ENCODE peak calls at places on chromosomes 11 and 22, in seven cellular contexts. J is K562, N is HCT116, F is SK-N-SH, O is H1, W is HepG2, B is GM12878. E is an unnamed sample.

GRCh38 chr11:93160808-93161207 is 37.0 kb downstream of the SLC36A4 start:
- DNase-seq in J (no peak), B (no peak), F (no peak), W (no peak), O (no peak), N (no peak), E (no peak)

GRCh38 chr11:113087716-113088115 is 126.5 kb downstream of the NCAM1 start:
- DNase-seq in W (no peak), O (peak; percentile 41), F (no peak), B (no peak), N (no peak), J (no peak), E (no peak)

GRCh38 chr22:24510694-24511625 is 15.8 kb downstream of the UPB1 start:
- DNase-seq in N (no peak), B (no peak), F (no peak), J (peak; percentile 18), W (peak; percentile 51), O (no peak), E (no peak)

GRCh38 chr11:64263947-64264317 is 12.6 kb downstream of the PLCB3 start:
- DNase-seq in B (no peak), N (no peak), J (no peak), F (no peak), O (no peak), W (no peak), E (no peak)

GRCh38 chr22:45812910-45813309 is 141.3 kb downstream of the ATXN10 start:
- DNase-seq in W (no peak), N (no peak), B (no peak), O (no peak), J (no peak), F (no peak), E (no peak)

GRCh38 chr22:32311551-32312071 is 46.1 kb upstream of the RFPL3 start:
- DNase-seq in N (no peak), B (no peak), W (no peak), O (no peak), J (no peak), F (no peak), E (no peak)

GRCh38 chr11:1041936-1042608 is 5.6 kb upstream of the MUC6 start:
- DNase-seq in W (peak; percentile 35), F (peak; percentile 67), J (peak; percentile 59), N (no peak), B (no peak), O (no peak), E (no peak)

GRCh38 chr11:73157141-73158010 is 15.3 kb upstream of the FCHSD2 start:
- DNase-seq in N (no peak), O (no peak), J (no peak), F (peak; percentile 21), W (peak; percentile 59), B (no peak), E (no peak)

GRCh38 chr22:44405661-44406060 is 92.4 kb downstream of the RTL6 start:
- DNase-seq in N (no peak), J (no peak), F (no peak), W (no peak), B (no peak), O (no peak), E (no peak)

GRCh38 chr11:73555615-73556014 is 42.3 kb downstream of the FAM168A start:
- DNase-seq in B (no peak), O (no peak), W (no peak), J (no peak), F (no peak), N (no peak), E (no peak)

GRCh38 chr22:19359554-19360299 is 68.2 kb upstream of the CLTCL1 start:
- DNase-seq in J (no peak), B (peak; percentile 1), N (no peak), F (no peak), O (no peak), W (no peak), E (no peak)

GRCh38 chr11:78800756-78801155 is 226.1 kb upstream of the NARS2 start:
- DNase-seq in B (no peak), W (no peak), J (no peak), O (no peak), F (no peak), N (no peak), E (no peak)

GRCh38 chr11:68959465-68960298 is 21.1 kb downstream of the MRGPRD start:
- DNase-seq in N (no peak), B (no peak), O (no peak), F (peak; percentile 51), W (no peak), J (no peak), E (no peak)

GRCh38 chr22:39898997-39899396 is 1.9 kb upstream of the GRAP2 start:
- DNase-seq in F (no peak), W (no peak), J (no peak), O (no peak), B (peak; percentile 97), N (no peak), E (no peak)

DNA sequence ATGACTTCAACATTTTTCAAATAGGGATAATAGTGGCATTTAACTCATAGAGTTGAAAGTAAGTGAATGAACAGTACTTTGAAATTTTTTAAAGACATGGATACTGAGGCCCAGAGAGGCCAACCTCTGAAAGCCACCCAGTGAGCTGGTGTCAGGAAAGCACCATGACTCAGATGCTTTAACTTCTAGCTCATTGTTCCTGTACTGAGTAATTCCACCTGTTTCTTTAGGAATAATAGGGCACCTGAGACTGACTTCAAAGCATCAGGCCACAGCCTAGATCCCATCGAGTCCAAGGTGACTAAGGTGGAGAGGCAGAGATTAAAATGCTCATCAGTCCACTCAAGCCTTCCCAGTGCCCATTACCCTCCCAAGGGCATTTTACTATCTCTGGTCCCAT is 491.8 kb upstream of the TENM4 start:
- DNase-seq in F (no peak), J (no peak), O (no peak), B (no peak), N (no peak), W (no peak), E (no peak)
- TF ChIP-seq JUND in F (no peak), J (no peak), O (no peak), B (no peak), N (no peak), W (no peak), E (no peak)

GRCh38 chr22:38415561-38416321 is 39.3 kb downstream of the KCNJ4 start:
- DNase-seq in O (no peak), J (no peak), N (no peak), F (no peak), B (no peak), W (no peak), E (no peak)
- TF ChIP-seq JUND in O (no peak), J (no peak), N (no peak), F (no peak), B (no peak), W (no peak), E (no peak)

DNA sequence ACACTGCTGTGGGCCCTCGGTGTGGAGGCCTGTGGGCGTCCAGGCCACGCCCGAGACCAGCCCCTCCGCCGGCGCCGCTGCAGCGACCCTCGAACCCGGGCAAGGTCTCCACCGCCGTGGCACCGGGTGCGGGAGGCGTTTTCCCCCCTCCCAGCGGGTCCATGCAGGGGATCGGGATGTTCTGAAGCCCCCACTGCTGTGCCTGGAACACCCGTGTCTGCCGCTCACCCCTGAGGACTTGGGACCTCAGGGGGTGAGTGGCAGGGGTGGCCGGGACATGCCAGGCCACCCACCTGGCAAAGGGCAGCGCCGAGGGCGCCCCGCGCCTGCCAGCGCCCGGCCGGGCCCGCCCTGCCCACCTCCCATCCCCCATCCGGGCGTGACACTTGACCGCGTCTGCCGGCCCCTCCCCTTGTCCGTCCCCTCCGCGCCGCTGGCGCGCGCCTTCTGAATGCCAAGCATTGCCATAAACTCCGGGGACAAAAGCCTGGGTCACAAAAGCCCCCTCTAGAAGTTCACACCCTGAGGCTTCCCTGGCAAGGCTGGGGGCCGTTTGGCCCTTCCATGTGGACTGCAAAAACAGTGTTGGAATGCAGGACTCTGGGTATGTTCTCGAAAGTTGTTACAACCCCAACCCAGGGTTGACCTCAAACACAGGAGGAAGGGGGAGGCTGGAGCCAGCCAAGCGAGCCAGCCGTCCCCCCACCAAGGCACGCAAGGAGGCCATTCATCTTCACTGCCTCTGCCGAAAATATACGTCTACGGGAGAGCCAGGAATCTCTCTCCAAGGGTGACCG is 819 bp upstream of the KCNQ1OT1 start:
- DNase-seq in O (no peak), N (no peak), B (peak; percentile 13), W (peak; percentile 57), J (peak; percentile 76), F (peak; percentile 79), E (no peak)
- TF ChIP-seq JUND in O (no peak), N (no peak), B (no peak), W (no peak), J (no peak), F (no peak), E (no peak)

DNA sequence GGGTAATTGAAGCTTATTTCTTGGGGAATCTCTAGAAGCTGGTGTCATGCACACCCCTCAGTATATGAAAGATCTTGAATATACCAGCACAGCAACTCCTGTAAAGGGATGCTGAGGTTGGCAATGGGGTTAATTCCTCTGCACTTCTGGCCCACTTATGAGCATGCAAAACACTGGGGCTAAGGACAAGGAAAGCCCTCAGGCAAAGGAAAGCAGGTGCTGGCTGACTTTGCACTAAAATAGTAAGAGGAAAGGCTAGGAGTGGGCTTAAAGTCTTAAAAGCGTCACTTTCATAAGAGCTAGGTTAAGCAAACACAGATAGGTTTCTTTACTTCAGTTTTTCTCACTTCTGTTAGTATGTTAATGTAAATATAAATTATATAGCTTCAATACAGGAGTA is 572.6 kb upstream of the LUZP2 start:
- DNase-seq in F (no peak), N (no peak), B (no peak), J (no peak), O (no peak), W (no peak), E (no peak)
- TF ChIP-seq JUND in F (no peak), N (no peak), B (no peak), J (no peak), O (no peak), W (no peak), E (no peak)

GRCh38 chr11:17915500-17916143 is 97.2 kb downstream of the SERGEF start:
- DNase-seq in W (no peak), F (no peak), N (no peak), O (no peak), B (no peak), J (no peak), E (no peak)
- TF ChIP-seq JUND in W (no peak), F (no peak), N (no peak), O (no peak), B (no peak), J (no peak), E (no peak)

GRCh38 chr22:23214398-23214797 is 34.1 kb downstream of the BCR start:
- DNase-seq in B (no peak), N (no peak), W (no peak), F (no peak), J (peak; percentile 62), O (no peak), E (no peak)

GRCh38 chr22:23216331-23217170 is 36.2 kb downstream of the BCR start:
- DNase-seq in N (no peak), O (no peak), F (no peak), J (peak; percentile 54), W (peak; percentile 92), B (no peak), E (no peak)

GRCh38 chr22:23217171-23218052 is 37.1 kb downstream of the BCR start:
- DNase-seq in J (peak; percentile 61), B (no peak), N (no peak), F (no peak), W (no peak), O (no peak), E (no peak)

GRCh38 chr22:23213581-23214341 is 33.5 kb downstream of the BCR start:
- DNase-seq in W (no peak), N (no peak), J (peak; percentile 54), F (no peak), O (no peak), B (no peak), E (no peak)

GRCh38 chr22:23215294-23216204 is 35.2 kb downstream of the BCR start:
- DNase-seq in W (no peak), F (no peak), B (no peak), O (no peak), J (peak; percentile 58), N (no peak), E (no peak)
- TF ChIP-seq JUND in W (no peak), F (no peak), B (no peak), O (no peak), J (no peak), N (no peak), E (no peak)

E was measured in T47D.